ENCODE peak calls at places on chromosomes 5 and 9, in four cellular contexts. V is fibroblast of the aortic adventitia, Y is choroid plexus epithelial cell, H is kidney epithelial cell. W is an unnamed sample.

GRCh38 chr9:128314697-128315096 is 7.5 kb downstream of the TRUB2 start:
- DNase-seq in V (no peak), H (no peak), Y (no peak), W (no peak)

GRCh38 chr5:150625831-150626746 is 14.4 kb upstream of the SYNPO start:
- DNase-seq in V (no peak), Y (no peak), H (no peak), W (no peak)

GRCh38 chr5:168055982-168056381 is 235.5 kb upstream of the WWC1 start:
- DNase-seq in H (no peak), V (no peak), Y (no peak), W (no peak)

GRCh38 chr9:130227833-130228232 is 37.7 kb upstream of the HMCN2 start:
- DNase-seq in V (no peak), Y (no peak), H (no peak), W (no peak)

GRCh38 chr9:132142883-132143282 is 19.0 kb upstream of the NTNG2 start:
- DNase-seq in H (no peak), V (no peak), Y (no peak), W (no peak)

GRCh38 chr9:109315889-109316640 is 4.8 kb downstream of the EPB41L4B start:
- DNase-seq in Y (no peak), H (no peak), V (peak; percentile 80), W (no peak)

GRCh38 chr9:93303806-93304573 is 120.1 kb downstream of the WNK2 start:
- DNase-seq in V (no peak), Y (no peak), H (no peak), W (no peak)

GRCh38 chr9:90642570-90643539 is at the start of gene DIRAS2:
- DNase-seq in Y (peak; percentile 65), H (peak; percentile 77), V (peak; percentile 56), W (peak; percentile 83)

GRCh38 chr5:171494452-171495121 is 75.1 kb downstream of the FGF18 start:
- DNase-seq in Y (peak; percentile 86), V (peak; percentile 96), H (peak; percentile 42), W (peak; percentile 49)

GRCh38 chr5:178289438-178289837 is 56.8 kb upstream of the PHYKPL start:
- DNase-seq in Y (no peak), H (no peak), V (no peak), W (no peak)

GRCh38 chr5:63127054-63127453 is 548.4 kb downstream of the LRRC70 start:
- DNase-seq in H (peak; percentile 58), Y (peak; percentile 57), V (peak; percentile 44), W (no peak)

GRCh38 chr5:171953860-171954701 is 52.4 kb downstream of the FBXW11 start:
- DNase-seq in Y (peak; percentile 53), H (no peak), V (peak; percentile 81), W (no peak)

GRCh38 chr5:172010278-172010677 is 3.8 kb upstream of the FBXW11 start:
- DNase-seq in H (no peak), V (peak; percentile 66), Y (peak; percentile 68), W (no peak)

GRCh38 chr5:150918613-150919012 is 13.8 kb upstream of the ZNF300 start:
- DNase-seq in Y (no peak), V (no peak), H (peak; percentile 14), W (no peak)

GRCh38 chr5:158943569-158943968 is 156.1 kb downstream of the EBF1 start:
- DNase-seq in H (no peak), V (no peak), Y (peak; percentile 8), W (no peak)
- TF ChIP-seq CTCF in H (no peak), V (no peak), Y (peak; percentile 34), W (no peak)

DNA sequence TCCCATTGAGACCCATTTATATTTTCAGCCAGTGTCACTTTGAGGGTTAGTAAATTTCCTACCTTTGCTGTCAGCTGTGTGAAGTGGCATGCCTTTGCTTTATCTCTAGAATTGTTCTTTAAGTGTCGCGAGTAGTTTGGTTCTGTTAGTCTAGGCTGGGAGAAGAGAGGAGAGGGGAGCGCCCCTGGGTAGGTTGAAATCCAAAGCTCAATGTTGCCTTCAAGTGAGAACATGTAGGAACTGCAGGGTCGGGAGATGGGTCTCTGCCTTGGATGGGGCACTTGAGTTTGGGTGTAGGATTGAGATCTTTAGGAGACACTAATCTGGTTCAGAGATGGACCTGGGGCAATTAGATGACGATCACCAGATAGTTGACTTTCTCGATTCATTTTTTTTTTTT is 46.3 kb downstream of the STC2 start:
- DNase-seq in V (peak; percentile 27), Y (peak; percentile 61), H (no peak), W (no peak)
- TF ChIP-seq CTCF in V (peak; percentile 46), Y (peak; percentile 68), H (peak; percentile 25), W (no peak)

DNA sequence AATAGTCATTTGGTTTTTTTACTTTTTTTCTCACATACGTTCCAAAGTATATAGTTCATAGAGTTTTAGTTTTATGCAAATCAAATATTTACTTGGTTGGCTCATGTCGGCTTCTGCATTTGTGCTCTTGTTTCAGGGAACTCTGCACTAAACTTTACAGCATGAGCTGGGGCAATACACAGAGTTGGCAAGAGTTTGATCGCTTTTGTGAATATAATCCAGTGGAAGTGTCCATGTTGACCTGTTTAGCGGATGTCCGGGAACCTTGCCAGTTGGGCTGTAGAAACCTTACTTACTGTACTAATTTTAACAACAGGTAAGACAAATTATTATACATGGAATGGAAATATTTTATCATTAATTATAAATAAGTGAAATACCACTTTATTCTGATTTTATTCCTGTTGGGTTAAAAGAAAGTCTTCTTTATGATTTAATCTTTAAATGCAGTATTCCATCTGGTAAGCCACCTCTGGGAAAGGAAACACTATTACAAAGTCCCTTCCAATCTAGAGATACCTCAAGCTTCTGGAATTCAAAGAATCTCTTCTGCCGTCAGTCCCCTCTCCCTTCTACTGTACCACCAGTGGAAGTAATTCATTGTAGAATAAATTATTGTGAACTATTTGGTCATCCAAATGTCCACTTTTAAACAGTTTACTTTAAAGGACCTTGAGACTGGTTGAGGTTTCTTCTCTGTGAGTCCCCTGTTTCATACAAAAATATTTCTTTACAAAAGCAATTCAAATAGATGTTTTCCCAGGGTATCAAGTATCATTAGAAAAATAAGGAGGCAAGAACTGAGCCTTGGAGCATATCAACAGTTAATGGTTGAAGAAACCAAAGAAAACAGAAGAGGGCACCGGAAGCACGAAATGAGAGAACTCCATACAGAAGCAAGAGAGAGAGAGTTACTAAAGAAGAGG is 45.2 kb upstream of the GLIPR2 start:
- DNase-seq in Y (peak; percentile 82), H (peak; percentile 64), V (peak; percentile 74), W (no peak)
- TF ChIP-seq CTCF in Y (no peak), H (no peak), V (no peak), W (no peak)

GRCh38 chr9:87834357-87834756 is 48.3 kb upstream of the SPATA31E1 start:
- DNase-seq in V (no peak), Y (no peak), H (no peak), W (peak; percentile 37)
- TF ChIP-seq CTCF in V (no peak), Y (no peak), H (peak; percentile 11), W (no peak)

DNA sequence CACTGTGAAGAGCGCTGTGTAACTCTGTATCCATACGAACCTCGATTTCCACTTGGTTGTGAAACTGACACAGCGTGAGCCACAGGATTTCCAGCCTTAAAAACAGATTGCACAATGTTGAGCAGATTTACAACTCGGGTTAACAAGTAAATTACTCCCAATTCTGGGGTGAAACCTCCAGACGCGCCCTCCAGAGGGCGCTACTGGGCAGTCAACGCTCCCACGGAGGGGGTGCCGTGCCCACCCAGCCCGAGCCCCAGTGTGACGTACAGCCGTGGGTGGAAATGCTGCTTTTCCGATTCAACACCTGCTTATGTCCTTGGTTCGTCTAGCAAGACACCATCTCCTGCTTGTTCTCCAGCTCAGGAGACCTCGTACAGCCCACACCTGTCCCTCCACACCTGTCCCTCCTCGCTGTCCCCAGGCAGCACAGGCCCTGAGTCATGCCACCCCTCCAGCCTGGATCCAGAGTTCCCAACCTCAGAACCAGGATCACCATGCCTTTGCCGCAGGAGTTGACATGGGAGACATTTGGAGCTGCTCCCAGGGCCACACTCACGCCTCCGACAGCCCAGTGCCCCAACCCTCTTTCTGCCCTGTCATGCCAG is 34.4 kb upstream of the SLC6A3 start:
- DNase-seq in Y (peak; percentile 90), H (no peak), V (peak; percentile 66), W (peak; percentile 58)
- TF ChIP-seq CTCF in Y (peak; percentile 85), H (peak; percentile 77), V (peak; percentile 65), W (peak; percentile 82)

GRCh38 chr5:82351754-82352145 is 73.6 kb upstream of the RPS23 start:
- DNase-seq in H (no peak), Y (peak; percentile 93), V (peak; percentile 94), W (no peak)
- TF ChIP-seq CTCF in H (peak; percentile 64), Y (peak; percentile 70), V (peak; percentile 74), W (peak; percentile 79)

GRCh38 chr5:32724526-32724925 is 13.4 kb downstream of the NPR3 start:
- DNase-seq in V (no peak), Y (no peak), H (no peak), W (no peak)
- TF ChIP-seq CTCF in V (peak; percentile 8), Y (no peak), H (no peak), W (no peak)

GRCh38 chr9:19481471-19481870 is 72.7 kb downstream of the ACER2 start:
- DNase-seq in H (no peak), V (no peak), Y (no peak), W (no peak)
- TF ChIP-seq CTCF in H (no peak), V (no peak), Y (no peak), W (no peak)

W was measured in glutamatergic neuron.